ENCODE peak calls at places on chromosomes 13 and 19, in ten cellular contexts. Y is fibroblast of lung; D is spleen; N is effector memory CD4-positive, alpha-beta T cell; K is pancreas; X is body of pancreas; R is uterus; Q is cardiac muscle cell; P is thoracic aorta; W is CD4-positive, alpha-beta memory T cell. T is an unnamed sample.

GRCh38 chr19:56125806-56126590 is 4.9 kb upstream of the ZNF787 start:
- DNase-seq in D (no peak), K (no peak), X (peak; percentile 64), W (no peak), Y (no peak), N (no peak), Q (peak; percentile 34), R (no peak), P (no peak), T (no peak)

GRCh38 chr13:102928971-102929370 is 83.1 kb downstream of the ERCC5 start:
- DNase-seq in W (no peak), R (no peak), D (no peak), Y (no peak), P (no peak), N (no peak), K (no peak), X (no peak), Q (no peak), T (no peak)

GRCh38 chr19:7819337-7819736 is 10.7 kb upstream of the EVI5L start:
- DNase-seq in K (no peak), W (no peak), P (no peak), Q (no peak), N (no peak), Y (no peak), D (peak; percentile 6), X (no peak), R (no peak), T (no peak)

GRCh38 chr13:20716951-20717350 is 13.5 kb downstream of the IL17D start:
- DNase-seq in N (no peak), P (no peak), W (no peak), K (no peak), D (no peak), X (no peak), Y (no peak), R (no peak), Q (peak; percentile 35), T (no peak)

GRCh38 chr13:103282571-103283450 is 216.6 kb upstream of the SLC10A2 start:
- DNase-seq in K (no peak), X (no peak), Q (peak; percentile 64), N (no peak), W (no peak), P (no peak), Y (peak; percentile 95), R (no peak), D (no peak), T (no peak)

GRCh38 chr13:113597386-113598080 is 13.0 kb downstream of the TFDP1 start:
- DNase-seq in R (no peak), X (peak; percentile 9), Q (no peak), Y (no peak), P (no peak), K (no peak), N (no peak), D (peak; percentile 47), W (no peak), T (no peak)

GRCh38 chr19:45302416-45302815 is 20.3 kb downstream of the CKM start:
- DNase-seq in N (no peak), R (no peak), Y (no peak), W (no peak), K (no peak), P (no peak), D (no peak), Q (no peak), X (no peak), T (no peak)

GRCh38 chr13:29294869-29295268 is 300.6 kb downstream of the SLC7A1 start:
- DNase-seq in D (no peak), K (no peak), X (no peak), Y (no peak), P (no peak), W (no peak), N (no peak), Q (no peak), R (no peak), T (no peak)

GRCh38 chr19:8655340-8655709 is 24.9 kb downstream of the NFILZ start:
- DNase-seq in P (no peak), W (peak; percentile 28), D (no peak), K (no peak), Y (no peak), Q (no peak), X (no peak), R (no peak), N (peak; percentile 14), T (no peak)

GRCh38 chr13:99224019-99224418 is 23.4 kb downstream of the UBAC2 start:
- DNase-seq in R (no peak), P (no peak), Q (no peak), W (no peak), N (no peak), D (no peak), K (no peak), Y (no peak), X (no peak), T (no peak)
- H3K4me1 ChIP-seq in R (no peaks in the 10 kb centered on the region), P (peaks cover 46% of the 10 kb centered on the region), Q (peaks cover 11% of the 10 kb centered on the region), W (peaks cover 96% of the 10 kb centered on the region), N (peaks cover 66% of the 10 kb centered on the region), D (peaks cover 100% of the 10 kb centered on the region), K (no peaks in the 10 kb centered on the region), Y (peaks cover 4% of the 10 kb centered on the region), X (peaks cover 9% of the 10 kb centered on the region), T (peaks cover 20% of the 10 kb centered on the region)

DNA sequence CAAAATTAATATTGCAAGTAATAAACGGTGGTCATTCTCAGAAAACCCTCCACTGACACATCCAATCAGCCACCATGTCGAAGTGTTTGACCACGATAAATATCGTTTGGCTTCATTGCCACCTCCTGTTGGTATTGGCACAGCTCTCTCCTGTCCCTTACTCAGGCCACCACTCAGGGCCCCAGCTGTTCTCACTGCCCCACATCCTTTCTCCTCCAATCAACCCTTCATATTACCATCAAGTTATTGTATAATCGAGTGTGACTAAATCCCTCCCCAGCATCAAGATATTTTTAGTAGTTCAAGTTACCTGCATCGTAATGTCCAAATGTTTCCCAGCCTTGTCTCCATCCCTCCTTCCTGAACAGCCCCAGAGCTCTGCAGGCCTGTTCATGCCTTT is 50.4 kb downstream of the SACS start:
- DNase-seq in Y (no peak), D (no peak), N (no peak), W (no peak), P (no peak), Q (no peak), R (no peak), K (no peak), X (no peak), T (no peak)
- H3K4me3 ChIP-seq in Y (no peak overlapping the region), D (no peak overlapping the region), N (no peak overlapping the region), W (no peak overlapping the region), P (no peak overlapping the region), Q (no peak overlapping the region), R (no peak overlapping the region), K (no peak overlapping the region), X (no peak overlapping the region), T (no peak overlapping the region)

GRCh38 chr13:101919541-101920306 is 467.2 kb downstream of the ITGBL1 start:
- DNase-seq in D (no peak), R (no peak), P (no peak), X (no peak), N (no peak), K (no peak), Y (peak; percentile 35), W (no peak), Q (peak; percentile 76), T (peak; percentile 24)
- H3K27me3 ChIP-seq in D (peaks cover 47% of the 10 kb centered on the region), R (peaks cover 32% of the 10 kb centered on the region), P (no peaks in the 10 kb centered on the region), X (peaks cover 5% of the 10 kb centered on the region), N (peaks cover 22% of the 10 kb centered on the region), K (peaks cover 7% of the 10 kb centered on the region), Y (peaks cover 43% of the 10 kb centered on the region), W (peaks cover 22% of the 10 kb centered on the region), Q (peaks cover 80% of the 10 kb centered on the region), T (peaks cover 80% of the 10 kb centered on the region)

GRCh38 chr19:50432658-50433057 is at the start of gene MYBPC2:
- DNase-seq in X (no peak), N (no peak), W (no peak), K (peak; percentile 34), Y (no peak), R (no peak), P (no peak), D (no peak), Q (peak; percentile 17), T (no peak)
- H3K4me1 ChIP-seq in X (peaks cover 26% of the 10 kb centered on the region), N (peaks cover 13% of the 10 kb centered on the region), W (peaks cover 13% of the 10 kb centered on the region), K (no peaks in the 10 kb centered on the region), Y (no peaks in the 10 kb centered on the region), R (no peaks in the 10 kb centered on the region), P (peaks cover 13% of the 10 kb centered on the region), D (peaks cover 53% of the 10 kb centered on the region), Q (peaks cover 9% of the 10 kb centered on the region), T (no peaks in the 10 kb centered on the region)

DNA sequence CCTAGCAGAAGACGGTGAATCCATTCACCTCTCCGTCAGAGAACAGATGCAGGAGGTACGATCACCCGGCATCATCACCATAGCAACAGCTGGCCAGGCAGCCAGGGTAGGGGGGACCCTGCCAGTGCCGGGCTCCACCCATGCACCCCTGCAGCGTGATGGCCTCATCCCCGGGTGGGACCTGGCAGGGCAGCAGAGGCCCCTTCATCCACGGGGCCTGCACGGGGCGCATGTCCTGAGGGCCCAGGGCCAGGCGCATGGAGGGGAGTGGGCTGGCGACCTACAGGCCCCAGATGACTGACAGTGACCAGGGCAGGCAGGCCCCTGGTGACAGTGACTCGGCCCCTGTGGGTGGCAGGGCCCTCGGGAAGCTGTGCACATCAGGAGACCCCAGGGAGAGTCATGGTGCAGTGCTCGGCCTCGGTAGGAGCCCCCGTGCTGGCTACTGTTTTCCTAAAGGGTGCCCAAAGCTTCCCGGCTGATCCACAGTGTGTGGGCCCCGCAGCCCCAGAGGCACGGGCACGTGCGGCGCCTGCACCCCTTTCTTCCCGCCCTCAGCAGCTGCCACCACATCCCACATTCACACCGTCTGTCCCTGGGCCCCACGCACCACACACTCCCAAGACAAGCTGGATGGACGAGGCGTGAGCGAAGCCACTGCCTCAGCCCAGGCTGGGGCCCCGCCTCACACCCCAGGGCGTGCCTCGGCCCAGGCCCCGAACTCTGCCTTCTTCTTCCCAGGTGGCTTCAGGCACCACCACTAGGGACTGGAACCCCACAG is 4.8 kb downstream of the RNF126 start:
- DNase-seq in X (no peak), Q (no peak), K (no peak), D (peak; percentile 76), W (no peak), R (no peak), Y (no peak), P (no peak), N (no peak), T (no peak)
- H3K4me3 ChIP-seq in X (no peak overlapping the region), Q (no peak overlapping the region), K (no peak overlapping the region), D (no peak overlapping the region), W (no peak overlapping the region), R (no peak overlapping the region), Y (no peak overlapping the region), P (no peak overlapping the region), N (no peak overlapping the region), T (no peak overlapping the region)

T was measured in heart right ventricle.